ENCODE peak calls at places on chromosomes 4 and X, in four cellular contexts. W, R, U and B are unnamed samples.

GRCh38 chr4:88341227-88342192 is 37.1 kb upstream of the HERC6 start:
- DNase-seq in W (peak; percentile 57), R (no peak), U (no peak), B (peak; percentile 95)

GRCh38 chr4:53620956-53621355 is 29.7 kb upstream of the LNX1 start:
- DNase-seq in W (peak; percentile 14), R (no peak), U (no peak), B (no peak)

GRCh38 chr4:109465065-109465464 is 31.4 kb downstream of the SEC24B start:
- DNase-seq in W (no peak), R (no peak), U (no peak), B (no peak)

GRCh38 chr4:125044886-125045285 is 269.9 kb upstream of the FAT4 start:
- DNase-seq in W (no peak), R (no peak), U (no peak), B (no peak)

GRCh38 chrX:68829594-68830485 is 1.0 kb downstream of the EFNB1 start:
- DNase-seq in W (peak; percentile 18), R (no peak), U (no peak), B (peak; percentile 19)

GRCh38 chr4:113888006-113888405 is 91.4 kb downstream of the ARSJ start:
- DNase-seq in W (no peak), R (no peak), U (no peak), B (no peak)

GRCh38 chrX:43734444-43734843 is 78.3 kb downstream of the MAOA start:
- DNase-seq in W (no peak), R (no peak), U (no peak), B (no peak)

GRCh38 chr4:123986268-123986798 is 589.7 kb downstream of the SPRY1 start:
- DNase-seq in W (no peak), R (no peak), U (no peak), B (peak; percentile 92)

GRCh38 chr4:15901996-15902395 is 36.5 kb downstream of the FGFBP1 start:
- DNase-seq in W (no peak), R (no peak), U (no peak), B (no peak)

GRCh38 chrX:107731831-107732502 is 43.6 kb downstream of the TSC22D3 start:
- DNase-seq in W (peak; percentile 83), R (peak; percentile 85), U (no peak), B (peak; percentile 58)

GRCh38 chr4:113094802-113095201 is 45.3 kb downstream of the ANK2 start:
- DNase-seq in W (peak; percentile 17), R (peak; percentile 8), U (no peak), B (no peak)

GRCh38 chr4:72330381-72330780 is 238.6 kb downstream of the ADAMTS3 start:
- DNase-seq in W (no peak), R (no peak), U (no peak), B (no peak)

GRCh38 chrX:53544936-53545335 is 110.8 kb upstream of the HSD17B10 start:
- DNase-seq in W (no peak), R (no peak), U (no peak), B (no peak)
- TF ChIP-seq ELK1 in W (no peak), R (no peak), U (no peak), B (no peak)

GRCh38 chr4:154013576-154013975 is 224.7 kb upstream of the SFRP2 start:
- DNase-seq in W (no peak), R (no peak), U (no peak), B (no peak)

GRCh38 chr4:154009191-154009590 is 220.3 kb upstream of the SFRP2 start:
- DNase-seq in W (no peak), R (no peak), U (no peak), B (no peak)

GRCh38 chr4:154014401-154015105 is 225.7 kb upstream of the SFRP2 start:
- DNase-seq in W (no peak), R (no peak), U (no peak), B (no peak)

GRCh38 chr4:154009795-154010194 is 220.9 kb upstream of the SFRP2 start:
- DNase-seq in W (no peak), R (no peak), U (no peak), B (no peak)

GRCh38 chr4:154010377-154010776 is 221.5 kb upstream of the SFRP2 start:
- DNase-seq in W (no peak), R (no peak), U (no peak), B (no peak)
- TF ChIP-seq BHLHE40 in W (no peak), R (no peak), U (no peak), B (no peak)

DNA sequence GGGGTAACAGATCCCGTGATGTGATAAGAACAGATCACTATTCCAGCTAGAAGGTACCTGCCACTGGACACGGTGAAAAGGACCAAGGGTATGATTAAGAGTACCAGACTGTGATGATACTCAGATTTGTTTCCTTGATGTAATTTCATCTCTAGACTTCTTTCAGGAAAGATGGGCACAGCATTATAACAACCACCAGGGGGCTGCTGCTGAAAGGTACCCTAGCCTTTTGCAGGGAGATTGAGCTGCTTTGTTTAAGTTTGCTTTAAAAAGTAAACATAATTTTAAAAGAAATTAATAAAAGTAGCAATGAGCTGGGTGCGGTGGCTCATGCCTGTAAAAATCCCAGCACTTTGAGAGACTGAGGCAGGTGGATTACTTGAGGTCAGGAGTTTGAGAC is 145.4 kb downstream of the EMCN start:
- DNase-seq in W (peak; percentile 4), R (no peak), U (no peak), B (no peak)
- TF ChIP-seq ELK1 in W (no peak), R (no peak), U (no peak), B (no peak)

GRCh38 chr4:1360423-1361283 is 13.6 kb downstream of the UVSSA start:
- DNase-seq in W (no peak), R (no peak), U (no peak), B (peak; percentile 69)
- TF ChIP-seq BHLHE40 in W (no peak), R (no peak), U (no peak), B (no peak)